ENCODE peak calls at places on chromosomes 3 and 15, in nine cellular contexts. G is posterior cingulate gyrus; V is stimulated activated CD8-positive, alpha-beta memory T cell treated with anti-CD3 and anti-CD28 coated beads, Interleukin-2, amount 100 ng/mL, for 1 hour; P is GM13976; M is left ventricle myocardium superior; W is HT1080; Z is epithelial cell of prostate; H is CD4-positive, CD25-positive, alpha-beta regulatory T cell; L is astrocyte of the cerebellum. I is an unnamed sample.

GRCh38 chr15:101049856-101050646 is 130.9 kb downstream of the LRRK1 start:
- DNase-seq in H (no peak), G (no peak), M (peak; percentile 59), V (no peak), Z (no peak), W (no peak), P (no peak), L (no peak), I (no peak)

GRCh38 chr15:82081904-82082810 is 36.3 kb upstream of the MEX3B start:
- DNase-seq in W (peak; percentile 94), M (no peak), Z (no peak), G (no peak), L (peak; percentile 90), H (no peak), P (no peak), V (no peak), I (no peak)

GRCh38 chr3:139552632-139553335 is 13.2 kb upstream of the RBP1 start:
- DNase-seq in Z (no peak), L (no peak), W (no peak), H (no peak), V (no peak), P (no peak), M (no peak), G (peak; percentile 53), I (no peak)

GRCh38 chr3:194536883-194537637 is 50.3 kb upstream of the ATP13A3 start:
- DNase-seq in H (no peak), P (no peak), V (no peak), G (no peak), Z (peak; percentile 18), W (peak; percentile 79), L (no peak), M (peak; percentile 55), I (no peak)

GRCh38 chr15:84598993-84599392 is 1.8 kb upstream of the ZSCAN2 start:
- DNase-seq in P (peak; percentile 58), M (no peak), H (peak; percentile 38), W (peak; percentile 51), V (no peak), Z (no peak), G (peak; percentile 45), L (peak; percentile 34), I (no peak)

GRCh38 chr3:113018461-113019181 is 27.8 kb downstream of the GTPBP8 start:
- DNase-seq in L (no peak), Z (no peak), P (peak; percentile 5), W (no peak), G (no peak), V (no peak), M (no peak), H (peak; percentile 38), I (peak; percentile 22)

GRCh38 chr15:67833504-67834248 is 6.2 kb downstream of the RNU6-1 start:
- DNase-seq in W (no peak), P (peak; percentile 79), L (no peak), M (peak; percentile 50), V (no peak), G (no peak), Z (no peak), H (peak; percentile 46), I (no peak)

GRCh38 chr3:46960081-46960701 is 16.4 kb downstream of the CCDC12 start:
- DNase-seq in G (no peak), H (no peak), M (peak; percentile 22), V (no peak), Z (no peak), P (no peak), W (peak; percentile 76), L (peak; percentile 24), I (no peak)

GRCh38 chr15:42107483-42107882 is 13.1 kb upstream of the PLA2G4D start:
- DNase-seq in Z (no peak), P (no peak), M (no peak), W (no peak), H (peak; percentile 11), G (peak; percentile 38), V (no peak), L (no peak), I (no peak)

GRCh38 chr3:101065962-101066361 is 72.7 kb upstream of the ABI3BP start:
- DNase-seq in W (peak; percentile 90), H (no peak), G (no peak), Z (peak; percentile 56), L (peak; percentile 57), M (no peak), P (no peak), V (no peak), I (no peak)

GRCh38 chr15:35211240-35211952 is 126.3 kb upstream of the NANOGP8 start:
- DNase-seq in Z (no peak), P (no peak), M (no peak), V (no peak), W (no peak), G (no peak), L (no peak), H (no peak), I (no peak)

GRCh38 chr3:50354186-50354764 is 3.6 kb downstream of the CYB561D2 start:
- DNase-seq in P (no peak), L (no peak), W (no peak), H (no peak), G (no peak), M (no peak), Z (no peak), V (no peak), I (no peak)

GRCh38 chr3:31567036-31567435 is 34.3 kb downstream of the STT3B start:
- DNase-seq in H (peak; percentile 46), W (no peak), M (no peak), G (no peak), L (no peak), V (no peak), Z (no peak), P (no peak), I (no peak)

GRCh38 chr3:109071349-109072142 is 46.4 kb downstream of the MORC1 start:
- DNase-seq in V (no peak), M (no peak), H (no peak), Z (no peak), L (no peak), W (no peak), G (no peak), P (no peak), I (peak; percentile 8)

GRCh38 chr3:14452676-14453367 is 50.4 kb downstream of the SLC6A6 start:
- DNase-seq in V (no peak), M (peak; percentile 90), H (no peak), L (peak; percentile 99), Z (peak; percentile 65), G (peak; percentile 79), P (no peak), W (peak; percentile 96), I (peak; percentile 93)

GRCh38 chr3:45154641-45155147 is 8.5 kb upstream of the CDCP1 start:
- DNase-seq in L (no peak), M (no peak), Z (peak; percentile 88), W (peak; percentile 83), G (no peak), V (no peak), P (no peak), H (no peak), I (no peak)

GRCh38 chr3:185460719-185461350 is 38.0 kb downstream of the TMEM41A start:
- DNase-seq in Z (no peak), P (peak; percentile 23), L (peak; percentile 9), G (no peak), H (peak; percentile 26), W (peak; percentile 37), M (no peak), V (no peak), I (no peak)

GRCh38 chr3:126364731-126365301 is 7.6 kb upstream of the KLF15 start:
- DNase-seq in Z (no peak), L (no peak), H (no peak), P (no peak), V (no peak), W (no peak), G (no peak), M (no peak), I (no peak)

GRCh38 chr3:172070799-172071198 is 31.4 kb downstream of the FNDC3B start:
- DNase-seq in P (no peak), V (no peak), M (no peak), G (no peak), W (no peak), H (no peak), Z (no peak), L (no peak), I (no peak)

GRCh38 chr15:86624261-86625036 is 544.8 kb downstream of the AGBL1 start:
- DNase-seq in W (peak; percentile 97), H (peak; percentile 49), G (peak; percentile 39), Z (peak; percentile 75), M (peak; percentile 80), L (peak; percentile 76), V (peak; percentile 14), P (no peak), I (peak; percentile 75)

GRCh38 chr3:16456784-16457415 is 56.6 kb downstream of the RFTN1 start:
- DNase-seq in G (no peak), H (no peak), M (no peak), P (no peak), L (peak; percentile 59), Z (peak; percentile 64), W (peak; percentile 32), V (no peak), I (no peak)

GRCh38 chr3:52036222-52036694 is 20.1 kb downstream of the DUSP7 start:
- DNase-seq in M (no peak), H (no peak), V (no peak), W (no peak), Z (no peak), P (no peak), L (no peak), G (no peak), I (no peak)

GRCh38 chr3:52609316-52609815 is 73.0 kb downstream of the UQCC5 start:
- DNase-seq in L (no peak), P (no peak), G (no peak), V (no peak), M (no peak), H (no peak), W (no peak), Z (no peak), I (no peak)

GRCh38 chr15:76366714-76367113 is 30.1 kb downstream of the ISL2 start:
- DNase-seq in H (no peak), V (no peak), P (no peak), M (no peak), L (no peak), G (no peak), W (no peak), Z (no peak), I (no peak)